ENCODE peak calls at places on chromosomes 1 and 21, in nine cellular contexts. A, P, L, R, X, K, T, J and Q are unnamed samples.

GRCh38 chr1:59083946-59084865 is 212.7 kb upstream of the FGGY start:
- DNase-seq in L (no peak), A (no peak), P (no peak), X (no peak), J (no peak), T (no peak), K (peak), R (no peak), Q (no peak)

GRCh38 chr21:40847956-40848355 is 998 bp upstream of the DSCAM start:
- DNase-seq in K (no peak), X (no peak), J (no peak), R (no peak), T (no peak), A (no peak), L (no peak), P (no peak), Q (no peak)

GRCh38 chr1:218362418-218363076 is 17.4 kb downstream of the TGFB2 start:
- DNase-seq in A (no peak), T (no peak), J (no peak), P (no peak), L (no peak), R (no peak), K (no peak), X (no peak), Q (no peak)

GRCh38 chr1:155012052-155012546 is 9.5 kb downstream of the ZBTB7B start:
- DNase-seq in A (no peak), J (no peak), R (no peak), K (no peak), L (peak), T (no peak), X (no peak), P (peak), Q (peak)

GRCh38 chr1:86825294-86825693 is 88.6 kb downstream of the SELENOF start:
- DNase-seq in A (no peak), X (no peak), R (no peak), L (no peak), T (no peak), P (no peak), J (no peak), K (no peak), Q (no peak)

GRCh38 chr1:167775178-167775577 is 53.4 kb downstream of the MPZL1 start:
- DNase-seq in T (no peak), K (no peak), R (no peak), L (no peak), A (no peak), X (no peak), J (no peak), P (no peak), Q (no peak)

GRCh38 chr1:228008391-228009115 is 1.8 kb downstream of the WNT3A start:
- DNase-seq in T (no peak), P (peak), A (no peak), X (no peak), R (no peak), J (no peak), K (no peak), L (peak), Q (no peak)

GRCh38 chr1:4650486-4650885 is 3.9 kb upstream of the AJAP1 start:
- DNase-seq in X (no peak), J (no peak), P (no peak), A (no peak), T (no peak), L (no peak), K (no peak), R (no peak), Q (no peak)

GRCh38 chr1:20358761-20359263 is 68.1 kb downstream of the VWA5B1 start:
- DNase-seq in J (no peak), K (no peak), R (no peak), P (no peak), L (peak), T (no peak), A (peak), X (no peak), Q (no peak)

GRCh38 chr1:206808615-206809014 is 36.3 kb upstream of the IL10 start:
- DNase-seq in L (no peak), R (no peak), A (no peak), J (no peak), X (no peak), P (peak), K (no peak), T (no peak), Q (peak)

GRCh38 chr1:176719478-176719877 is 256.5 kb downstream of the PAPPA2 start:
- DNase-seq in A (no peak), K (no peak), L (no peak), P (no peak), J (no peak), R (no peak), T (no peak), X (no peak), Q (no peak)

GRCh38 chr1:115314765-115315164 is 23.3 kb downstream of the NGF start:
- DNase-seq in T (no peak), K (no peak), X (no peak), P (no peak), L (no peak), J (no peak), A (no peak), R (no peak), Q (no peak)

GRCh38 chr1:211735208-211736170 is 60.1 kb upstream of the NEK2 start:
- DNase-seq in T (no peak), J (no peak), K (no peak), X (no peak), A (peak), R (no peak), L (no peak), P (no peak), Q (no peak)

GRCh38 chr1:59901770-59902388 is 24.7 kb downstream of the CYP2J2 start:
- DNase-seq in K (no peak), A (no peak), J (no peak), P (no peak), T (no peak), X (no peak), R (no peak), L (no peak), Q (no peak)

GRCh38 chr1:151739590-151740355 is 18.5 kb downstream of the RIIAD1 start:
- DNase-seq in T (no peak), A (no peak), R (no peak), J (no peak), L (no peak), X (no peak), K (no peak), P (no peak), Q (no peak)

GRCh38 chr1:225830823-225831222 is 20.9 kb downstream of the EPHX1 start:
- DNase-seq in J (no peak), L (no peak), T (no peak), K (no peak), P (no peak), R (no peak), A (no peak), X (no peak), Q (no peak)

GRCh38 chr1:234176000-234176399 is 197.3 kb upstream of the COA6 start:
- DNase-seq in K (no peak), J (no peak), X (no peak), L (no peak), R (no peak), P (no peak), T (no peak), A (no peak), Q (no peak)

GRCh38 chr21:29473808-29474207 is 175.1 kb downstream of the BACH1 start:
- DNase-seq in R (no peak), J (no peak), L (no peak), A (no peak), T (no peak), X (no peak), P (no peak), K (no peak), Q (no peak)

GRCh38 chr1:15756143-15757015 is 2.2 kb upstream of the FBLIM1 start:
- DNase-seq in K (no peak), T (no peak), P (peak), J (no peak), X (no peak), A (peak), L (no peak), R (no peak), Q (no peak)

GRCh38 chr1:210747112-210747511 is 386.8 kb downstream of the KCNH1 start:
- DNase-seq in R (no peak), T (no peak), K (no peak), X (no peak), L (no peak), A (no peak), P (no peak), J (no peak), Q (no peak)

GRCh38 chr21:25307489-25307888 is 299.8 kb downstream of the MRPL39 start:
- DNase-seq in R (no peak), X (no peak), L (no peak), K (no peak), A (no peak), J (no peak), T (no peak), P (no peak), Q (no peak)

GRCh38 chr1:94552071-94552586 is 10.6 kb upstream of the F3 start:
- DNase-seq in J (no peak), L (no peak), X (no peak), P (no peak), A (peak), T (no peak), R (no peak), K (no peak), Q (no peak)

GRCh38 chr1:160708821-160709220 is 2.8 kb downstream of the CD48 start:
- DNase-seq in A (no peak), K (no peak), T (no peak), L (no peak), J (no peak), P (peak), R (no peak), X (no peak), Q (peak)

GRCh38 chr21:31509108-31510017 is 150.1 kb upstream of the SOD1 start:
- DNase-seq in L (no peak), J (no peak), X (peak), T (peak), K (no peak), R (peak), A (no peak), P (peak), Q (peak)

GRCh38 chr1:107138767-107139445 is 1.9 kb upstream of the NTNG1 start:
- DNase-seq in P (no peak), J (no peak), R (no peak), A (no peak), L (no peak), X (no peak), K (no peak), T (no peak), Q (no peak)